ENCODE peak calls at places on chromosomes 12 and 14, in nine cellular contexts. One of them, this sample, is unnamed.
A peak's percentile ranks its signal among the peaks of the same experiment; 100 is the strongest.

GRCh38 chr12:122022393-122023338 is 982 bp downstream of the BCL7A start:
- DNase-seq in left ventricle myocardium inferior: peak; percentile 32
- DNase-seq in cardiac muscle cell: peak; percentile 66
- DNase-seq in breast epithelium: no peak
- DNase-seq in ascending aorta: no peak
- DNase-seq in right cardiac atrium: no peak
- DNase-seq in CD4-positive, alpha-beta memory T cell: no peak
- DNase-seq in H9: peak; percentile 50
- DNase-seq in stomach: peak; percentile 31
- DNase-seq in this sample: peak; percentile 48

GRCh38 chr12:100857418-100857817 is 62.8 kb downstream of the ANO4 start:
- DNase-seq in left ventricle myocardium inferior: no peak
- DNase-seq in cardiac muscle cell: no peak
- DNase-seq in breast epithelium: no peak
- DNase-seq in ascending aorta: no peak
- DNase-seq in right cardiac atrium: no peak
- DNase-seq in CD4-positive, alpha-beta memory T cell: no peak
- DNase-seq in H9: no peak
- DNase-seq in stomach: no peak
- DNase-seq in this sample: no peak

GRCh38 chr12:54016478-54016964 is 7.7 kb downstream of the HOXC8 start:
- DNase-seq in left ventricle myocardium inferior: no peak
- DNase-seq in cardiac muscle cell: no peak
- DNase-seq in breast epithelium: no peak
- DNase-seq in ascending aorta: peak; percentile 72
- DNase-seq in right cardiac atrium: no peak
- DNase-seq in CD4-positive, alpha-beta memory T cell: no peak
- DNase-seq in H9: no peak
- DNase-seq in stomach: no peak
- DNase-seq in this sample: no peak

GRCh38 chr12:94244165-94245133 is 96.1 kb downstream of the PLXNC1 start:
- DNase-seq in left ventricle myocardium inferior: no peak
- DNase-seq in cardiac muscle cell: no peak
- DNase-seq in breast epithelium: no peak
- DNase-seq in ascending aorta: peak; percentile 66
- DNase-seq in right cardiac atrium: no peak
- DNase-seq in CD4-positive, alpha-beta memory T cell: peak; percentile 28
- DNase-seq in H9: no peak
- DNase-seq in stomach: peak; percentile 34
- DNase-seq in this sample: no peak

GRCh38 chr12:29317556-29318363 is 63.2 kb downstream of the ERGIC2 start:
- DNase-seq in left ventricle myocardium inferior: peak; percentile 38
- DNase-seq in cardiac muscle cell: peak; percentile 62
- DNase-seq in breast epithelium: no peak
- DNase-seq in ascending aorta: no peak
- DNase-seq in right cardiac atrium: peak; percentile 49
- DNase-seq in CD4-positive, alpha-beta memory T cell: peak; percentile 65
- DNase-seq in H9: peak; percentile 68
- DNase-seq in stomach: peak; percentile 38
- DNase-seq in this sample: peak; percentile 2

GRCh38 chr14:26276757-26277156 is 321.1 kb downstream of the NOVA1 start:
- DNase-seq in left ventricle myocardium inferior: no peak
- DNase-seq in cardiac muscle cell: peak; percentile 48
- DNase-seq in breast epithelium: no peak
- DNase-seq in ascending aorta: no peak
- DNase-seq in right cardiac atrium: no peak
- DNase-seq in CD4-positive, alpha-beta memory T cell: no peak
- DNase-seq in H9: peak; percentile 52
- DNase-seq in stomach: no peak
- DNase-seq in this sample: no peak

GRCh38 chr12:64746663-64747062 is 12.5 kb downstream of the GNS start:
- DNase-seq in left ventricle myocardium inferior: no peak
- DNase-seq in cardiac muscle cell: no peak
- DNase-seq in breast epithelium: no peak
- DNase-seq in ascending aorta: no peak
- DNase-seq in right cardiac atrium: no peak
- DNase-seq in CD4-positive, alpha-beta memory T cell: no peak
- DNase-seq in H9: no peak
- DNase-seq in stomach: no peak
- DNase-seq in this sample: no peak

GRCh38 chr14:50354527-50354926 is 42.2 kb downstream of the CDKL1 start:
- DNase-seq in left ventricle myocardium inferior: no peak
- DNase-seq in cardiac muscle cell: no peak
- DNase-seq in breast epithelium: no peak
- DNase-seq in ascending aorta: no peak
- DNase-seq in right cardiac atrium: no peak
- DNase-seq in CD4-positive, alpha-beta memory T cell: no peak
- DNase-seq in H9: no peak
- DNase-seq in stomach: no peak
- DNase-seq in this sample: no peak

GRCh38 chr12:114993202-114993601 is 309.2 kb upstream of the TBX3 start:
- DNase-seq in left ventricle myocardium inferior: no peak
- DNase-seq in cardiac muscle cell: no peak
- DNase-seq in breast epithelium: no peak
- DNase-seq in ascending aorta: no peak
- DNase-seq in right cardiac atrium: no peak
- DNase-seq in CD4-positive, alpha-beta memory T cell: no peak
- DNase-seq in H9: no peak
- DNase-seq in stomach: no peak
- DNase-seq in this sample: no peak

GRCh38 chr12:116404913-116405611 is 127.6 kb upstream of the MED13L start:
- DNase-seq in left ventricle myocardium inferior: no peak
- DNase-seq in cardiac muscle cell: no peak
- DNase-seq in breast epithelium: no peak
- DNase-seq in ascending aorta: no peak
- DNase-seq in right cardiac atrium: no peak
- DNase-seq in CD4-positive, alpha-beta memory T cell: no peak
- DNase-seq in H9: no peak
- DNase-seq in stomach: no peak
- DNase-seq in this sample: no peak

GRCh38 chr14:65824978-65825299 is 412.4 kb downstream of the FUT8 start:
- DNase-seq in left ventricle myocardium inferior: no peak
- DNase-seq in cardiac muscle cell: no peak
- DNase-seq in breast epithelium: no peak
- DNase-seq in ascending aorta: no peak
- DNase-seq in right cardiac atrium: no peak
- DNase-seq in CD4-positive, alpha-beta memory T cell: no peak
- DNase-seq in H9: no peak
- DNase-seq in stomach: no peak
- DNase-seq in this sample: no peak

GRCh38 chr12:54221402-54221984 is 32.7 kb upstream of the SMUG1 start:
- DNase-seq in left ventricle myocardium inferior: no peak
- DNase-seq in cardiac muscle cell: no peak
- DNase-seq in breast epithelium: no peak
- DNase-seq in ascending aorta: no peak
- DNase-seq in right cardiac atrium: no peak
- DNase-seq in CD4-positive, alpha-beta memory T cell: no peak
- DNase-seq in H9: no peak
- DNase-seq in stomach: no peak
- DNase-seq in this sample: no peak

GRCh38 chr12:42129595-42130204 is 15.0 kb downstream of the GXYLT1 start:
- DNase-seq in left ventricle myocardium inferior: no peak
- DNase-seq in cardiac muscle cell: peak; percentile 58
- DNase-seq in breast epithelium: no peak
- DNase-seq in ascending aorta: no peak
- DNase-seq in right cardiac atrium: no peak
- DNase-seq in CD4-positive, alpha-beta memory T cell: peak; percentile 35
- DNase-seq in H9: no peak
- DNase-seq in stomach: no peak
- DNase-seq in this sample: peak; percentile 42

GRCh38 chr14:101719708-101720107 is 41.8 kb upstream of the PPP2R5C start:
- DNase-seq in left ventricle myocardium inferior: no peak
- DNase-seq in cardiac muscle cell: peak; percentile 60
- DNase-seq in breast epithelium: no peak
- DNase-seq in ascending aorta: peak; percentile 19
- DNase-seq in right cardiac atrium: peak; percentile 30
- DNase-seq in CD4-positive, alpha-beta memory T cell: no peak
- DNase-seq in H9: peak; percentile 69
- DNase-seq in stomach: peak; percentile 22
- DNase-seq in this sample: no peak

GRCh38 chr12:132284071-132284492 is 45.3 kb downstream of the GALNT9 start:
- DNase-seq in left ventricle myocardium inferior: no peak
- DNase-seq in cardiac muscle cell: no peak
- DNase-seq in breast epithelium: no peak
- DNase-seq in ascending aorta: no peak
- DNase-seq in right cardiac atrium: no peak
- DNase-seq in CD4-positive, alpha-beta memory T cell: no peak
- DNase-seq in H9: no peak
- DNase-seq in stomach: no peak
- DNase-seq in this sample: no peak

GRCh38 chr12:132282950-132283771 is 46.2 kb downstream of the GALNT9 start:
- DNase-seq in left ventricle myocardium inferior: no peak
- DNase-seq in cardiac muscle cell: no peak
- DNase-seq in breast epithelium: no peak
- DNase-seq in ascending aorta: no peak
- DNase-seq in right cardiac atrium: no peak
- DNase-seq in CD4-positive, alpha-beta memory T cell: peak; percentile 26
- DNase-seq in H9: peak; percentile 90
- DNase-seq in stomach: no peak
- DNase-seq in this sample: no peak

GRCh38 chr12:132285311-132285741 is 44.1 kb downstream of the GALNT9 start:
- DNase-seq in left ventricle myocardium inferior: no peak
- DNase-seq in cardiac muscle cell: no peak
- DNase-seq in breast epithelium: no peak
- DNase-seq in ascending aorta: no peak
- DNase-seq in right cardiac atrium: no peak
- DNase-seq in CD4-positive, alpha-beta memory T cell: no peak
- DNase-seq in H9: no peak
- DNase-seq in stomach: no peak
- DNase-seq in this sample: no peak

GRCh38 chr12:132285991-132286681 is 43.3 kb downstream of the GALNT9 start:
- DNase-seq in left ventricle myocardium inferior: peak; percentile 56
- DNase-seq in cardiac muscle cell: peak; percentile 76
- DNase-seq in breast epithelium: peak; percentile 47
- DNase-seq in ascending aorta: peak; percentile 80
- DNase-seq in right cardiac atrium: peak; percentile 80
- DNase-seq in CD4-positive, alpha-beta memory T cell: no peak
- DNase-seq in H9: peak; percentile 66
- DNase-seq in stomach: peak; percentile 48
- DNase-seq in this sample: peak; percentile 96

DNA sequence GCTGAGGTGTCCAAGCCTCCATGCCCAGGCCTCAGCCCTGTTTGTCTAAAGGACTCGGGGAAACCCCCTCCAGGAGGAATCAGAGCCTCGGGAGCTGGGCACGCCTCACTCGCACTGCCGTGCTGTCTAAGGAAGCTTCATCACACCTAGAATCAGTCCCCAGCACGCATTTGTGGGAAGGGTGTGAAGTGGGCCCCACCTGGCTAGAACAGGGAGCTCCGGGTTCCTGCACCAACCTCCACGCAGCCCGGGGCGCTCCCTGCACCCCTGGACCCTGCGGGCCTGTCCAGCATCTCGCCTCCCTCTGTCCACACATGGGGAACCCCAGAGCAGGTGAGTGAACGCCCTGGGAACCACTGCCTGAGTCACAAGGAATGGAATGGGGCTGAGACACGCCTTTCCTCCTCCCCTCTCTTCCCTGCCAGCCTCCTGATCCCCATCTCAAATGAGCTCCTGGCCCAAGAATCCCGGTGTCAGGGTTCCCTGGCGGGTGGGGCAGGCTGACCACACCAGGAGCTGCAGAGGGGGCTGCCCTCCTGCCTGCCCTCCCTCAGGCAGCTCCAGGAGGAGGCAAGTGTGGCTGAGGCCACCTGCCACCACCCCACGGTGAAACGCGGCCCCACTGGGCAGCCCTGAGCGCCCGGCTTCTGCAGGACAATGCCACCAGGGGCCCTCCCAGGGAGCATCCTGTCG is 44.6 kb downstream of the GALNT9 start:
- DNase-seq in left ventricle myocardium inferior: no peak
- DNase-seq in cardiac muscle cell: no peak
- DNase-seq in breast epithelium: no peak
- DNase-seq in ascending aorta: no peak
- DNase-seq in right cardiac atrium: no peak
- DNase-seq in CD4-positive, alpha-beta memory T cell: no peak
- DNase-seq in H9: peak; percentile 58
- DNase-seq in stomach: no peak
- DNase-seq in this sample: no peak
- H3K9me3 ChIP-seq in left ventricle myocardium inferior: no peaks in the 10 kb centered on the region
- H3K9me3 ChIP-seq in cardiac muscle cell: no peaks in the 10 kb centered on the region
- H3K9me3 ChIP-seq in breast epithelium: no peaks in the 10 kb centered on the region
- H3K9me3 ChIP-seq in ascending aorta: no peaks in the 10 kb centered on the region
- H3K9me3 ChIP-seq in right cardiac atrium: no peaks in the 10 kb centered on the region
- H3K9me3 ChIP-seq in CD4-positive, alpha-beta memory T cell: no peaks in the 10 kb centered on the region
- H3K9me3 ChIP-seq in H9: no peaks in the 10 kb centered on the region
- H3K9me3 ChIP-seq in stomach: no peaks in the 10 kb centered on the region
- H3K9me3 ChIP-seq in this sample: no peaks in the 10 kb centered on the region

DNA sequence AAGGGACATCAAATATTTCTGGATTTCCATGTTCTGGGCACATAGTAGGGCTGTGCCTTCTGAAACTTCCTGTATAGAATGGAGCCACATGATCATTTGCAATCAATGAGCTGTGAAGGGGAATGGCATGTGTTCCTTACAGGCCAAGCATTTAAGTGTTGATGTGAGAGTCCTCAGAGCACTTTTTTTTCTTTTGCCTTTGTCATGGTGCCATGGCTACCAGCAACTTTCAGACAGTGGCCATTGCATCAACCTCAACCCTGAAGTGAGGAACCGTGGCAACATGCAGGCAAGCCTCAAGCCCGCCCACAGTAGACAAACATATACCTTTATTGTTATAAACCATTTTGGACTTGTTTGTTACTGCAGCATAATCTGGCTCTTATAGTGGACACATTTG is 948.1 kb downstream of the NRXN3 start:
- DNase-seq in left ventricle myocardium inferior: no peak
- DNase-seq in cardiac muscle cell: no peak
- DNase-seq in breast epithelium: no peak
- DNase-seq in ascending aorta: no peak
- DNase-seq in right cardiac atrium: no peak
- DNase-seq in CD4-positive, alpha-beta memory T cell: no peak
- DNase-seq in H9: peak; percentile 28
- DNase-seq in stomach: no peak
- DNase-seq in this sample: no peak
- H3K9me3 ChIP-seq in left ventricle myocardium inferior: no peaks in the 10 kb centered on the region
- H3K9me3 ChIP-seq in cardiac muscle cell: no peaks in the 10 kb centered on the region
- H3K9me3 ChIP-seq in breast epithelium: no peaks in the 10 kb centered on the region
- H3K9me3 ChIP-seq in ascending aorta: no peaks in the 10 kb centered on the region
- H3K9me3 ChIP-seq in right cardiac atrium: no peaks in the 10 kb centered on the region
- H3K9me3 ChIP-seq in CD4-positive, alpha-beta memory T cell: no peaks in the 10 kb centered on the region
- H3K9me3 ChIP-seq in H9: no peaks in the 10 kb centered on the region
- H3K9me3 ChIP-seq in stomach: no peaks in the 10 kb centered on the region
- H3K9me3 ChIP-seq in this sample: no peaks in the 10 kb centered on the region

GRCh38 chr14:19974844-19975243 is 547 bp upstream of the OR4K15 start:
- DNase-seq in left ventricle myocardium inferior: no peak
- DNase-seq in cardiac muscle cell: no peak
- DNase-seq in breast epithelium: no peak
- DNase-seq in ascending aorta: no peak
- DNase-seq in right cardiac atrium: no peak
- DNase-seq in CD4-positive, alpha-beta memory T cell: peak; percentile 65
- DNase-seq in H9: no peak
- DNase-seq in stomach: no peak
- DNase-seq in this sample: no peak

GRCh38 chr14:19975291-19975690 is at the start of gene OR4K15:
- DNase-seq in left ventricle myocardium inferior: no peak
- DNase-seq in cardiac muscle cell: no peak
- DNase-seq in breast epithelium: no peak
- DNase-seq in ascending aorta: no peak
- DNase-seq in right cardiac atrium: no peak
- DNase-seq in CD4-positive, alpha-beta memory T cell: no peak
- DNase-seq in H9: no peak
- DNase-seq in stomach: no peak
- DNase-seq in this sample: no peak
- H3K9me3 ChIP-seq in left ventricle myocardium inferior: no peaks in the 10 kb centered on the region
- H3K9me3 ChIP-seq in cardiac muscle cell: no peaks in the 10 kb centered on the region
- H3K9me3 ChIP-seq in breast epithelium: no peaks in the 10 kb centered on the region
- H3K9me3 ChIP-seq in ascending aorta: no peaks in the 10 kb centered on the region
- H3K9me3 ChIP-seq in right cardiac atrium: no peaks in the 10 kb centered on the region
- H3K9me3 ChIP-seq in CD4-positive, alpha-beta memory T cell: no peaks in the 10 kb centered on the region
- H3K9me3 ChIP-seq in H9: peaks cover 33% of the 10 kb centered on the region
- H3K9me3 ChIP-seq in stomach: no peaks in the 10 kb centered on the region
- H3K9me3 ChIP-seq in this sample: no peaks in the 10 kb centered on the region

GRCh38 chr12:74488134-74488533 is 49.5 kb upstream of the ATXN7L3B start:
- DNase-seq in left ventricle myocardium inferior: no peak
- DNase-seq in cardiac muscle cell: no peak
- DNase-seq in breast epithelium: no peak
- DNase-seq in ascending aorta: no peak
- DNase-seq in right cardiac atrium: no peak
- DNase-seq in CD4-positive, alpha-beta memory T cell: no peak
- DNase-seq in H9: no peak
- DNase-seq in stomach: no peak
- DNase-seq in this sample: no peak
- H3K9me3 ChIP-seq in left ventricle myocardium inferior: no peaks in the 10 kb centered on the region
- H3K9me3 ChIP-seq in cardiac muscle cell: no peaks in the 10 kb centered on the region
- H3K9me3 ChIP-seq in breast epithelium: no peaks in the 10 kb centered on the region
- H3K9me3 ChIP-seq in ascending aorta: no peaks in the 10 kb centered on the region
- H3K9me3 ChIP-seq in right cardiac atrium: no peaks in the 10 kb centered on the region
- H3K9me3 ChIP-seq in CD4-positive, alpha-beta memory T cell: no peaks in the 10 kb centered on the region
- H3K9me3 ChIP-seq in H9: no peaks in the 10 kb centered on the region
- H3K9me3 ChIP-seq in stomach: no peaks in the 10 kb centered on the region
- H3K9me3 ChIP-seq in this sample: no peaks in the 10 kb centered on the region

This sample was measured in thyroid gland.